ENCODE peak calls at places on chromosome 15, in nine cellular contexts. One of them, this sample, is unnamed.

GRCh38 chr15:84716036-84716732 is at the start of gene SEC11A:
- DNase-seq in HFF-Myc: peak; percentile 71
- DNase-seq in AG04450: peak; percentile 77
- DNase-seq in stomach: peak; percentile 97
- DNase-seq in left ventricle myocardium inferior: peak; percentile 95
- DNase-seq in Caco-2: peak; percentile 97
- DNase-seq in tibial artery: peak; percentile 96
- DNase-seq in fibroblast of pulmonary artery: peak; percentile 95
- DNase-seq in cardiac fibroblast: peak; percentile 95
- DNase-seq in this sample: no peak

GRCh38 chr15:88987951-88988671 is 74.9 kb upstream of the MFGE8 start:
- DNase-seq in HFF-Myc: no peak
- DNase-seq in AG04450: peak; percentile 32
- DNase-seq in stomach: no peak
- DNase-seq in left ventricle myocardium inferior: no peak
- DNase-seq in Caco-2: no peak
- DNase-seq in tibial artery: no peak
- DNase-seq in fibroblast of pulmonary artery: no peak
- DNase-seq in cardiac fibroblast: no peak
- DNase-seq in this sample: no peak

GRCh38 chr15:62847900-62848489 is 194.6 kb upstream of the TPM1 start:
- DNase-seq in HFF-Myc: no peak
- DNase-seq in AG04450: no peak
- DNase-seq in stomach: peak; percentile 65
- DNase-seq in left ventricle myocardium inferior: peak; percentile 71
- DNase-seq in Caco-2: peak; percentile 57
- DNase-seq in tibial artery: peak; percentile 74
- DNase-seq in fibroblast of pulmonary artery: peak; percentile 62
- DNase-seq in cardiac fibroblast: peak; percentile 50
- DNase-seq in this sample: no peak

GRCh38 chr15:87365221-87365620 is 891.3 kb downstream of the NTRK3 start:
- DNase-seq in HFF-Myc: no peak
- DNase-seq in AG04450: peak; percentile 42
- DNase-seq in stomach: no peak
- DNase-seq in left ventricle myocardium inferior: no peak
- DNase-seq in Caco-2: no peak
- DNase-seq in tibial artery: no peak
- DNase-seq in fibroblast of pulmonary artery: peak; percentile 76
- DNase-seq in cardiac fibroblast: peak; percentile 74
- DNase-seq in this sample: peak; percentile 31

GRCh38 chr15:35256141-35256540 is 171.0 kb upstream of the NANOGP8 start:
- DNase-seq in HFF-Myc: no peak
- DNase-seq in AG04450: no peak
- DNase-seq in stomach: no peak
- DNase-seq in left ventricle myocardium inferior: no peak
- DNase-seq in Caco-2: no peak
- DNase-seq in tibial artery: no peak
- DNase-seq in fibroblast of pulmonary artery: no peak
- DNase-seq in cardiac fibroblast: no peak
- DNase-seq in this sample: no peak

GRCh38 chr15:65184305-65184943 is 718 bp downstream of the CLPX start:
- DNase-seq in HFF-Myc: no peak
- DNase-seq in AG04450: no peak
- DNase-seq in stomach: peak; percentile 58
- DNase-seq in left ventricle myocardium inferior: peak; percentile 57
- DNase-seq in Caco-2: peak; percentile 65
- DNase-seq in tibial artery: peak; percentile 63
- DNase-seq in fibroblast of pulmonary artery: peak; percentile 58
- DNase-seq in cardiac fibroblast: peak; percentile 54
- DNase-seq in this sample: no peak

GRCh38 chr15:69482686-69483256 is 30.2 kb downstream of the RPLP1 start:
- DNase-seq in HFF-Myc: no peak
- DNase-seq in AG04450: no peak
- DNase-seq in stomach: peak; percentile 61
- DNase-seq in left ventricle myocardium inferior: no peak
- DNase-seq in Caco-2: no peak
- DNase-seq in tibial artery: no peak
- DNase-seq in fibroblast of pulmonary artery: no peak
- DNase-seq in cardiac fibroblast: no peak
- DNase-seq in this sample: no peak

GRCh38 chr15:83061680-83062079 is 5.4 kb downstream of the BTBD1 start:
- DNase-seq in HFF-Myc: no peak
- DNase-seq in AG04450: no peak
- DNase-seq in stomach: no peak
- DNase-seq in left ventricle myocardium inferior: no peak
- DNase-seq in Caco-2: peak; percentile 6
- DNase-seq in tibial artery: no peak
- DNase-seq in fibroblast of pulmonary artery: no peak
- DNase-seq in cardiac fibroblast: peak; percentile 21
- DNase-seq in this sample: peak; percentile 34

GRCh38 chr15:101542306-101543025 is 53.0 kb upstream of the PCSK6 start:
- DNase-seq in HFF-Myc: no peak
- DNase-seq in AG04450: no peak
- DNase-seq in stomach: no peak
- DNase-seq in left ventricle myocardium inferior: no peak
- DNase-seq in Caco-2: no peak
- DNase-seq in tibial artery: peak; percentile 40
- DNase-seq in fibroblast of pulmonary artery: no peak
- DNase-seq in cardiac fibroblast: no peak
- DNase-seq in this sample: no peak

DNA sequence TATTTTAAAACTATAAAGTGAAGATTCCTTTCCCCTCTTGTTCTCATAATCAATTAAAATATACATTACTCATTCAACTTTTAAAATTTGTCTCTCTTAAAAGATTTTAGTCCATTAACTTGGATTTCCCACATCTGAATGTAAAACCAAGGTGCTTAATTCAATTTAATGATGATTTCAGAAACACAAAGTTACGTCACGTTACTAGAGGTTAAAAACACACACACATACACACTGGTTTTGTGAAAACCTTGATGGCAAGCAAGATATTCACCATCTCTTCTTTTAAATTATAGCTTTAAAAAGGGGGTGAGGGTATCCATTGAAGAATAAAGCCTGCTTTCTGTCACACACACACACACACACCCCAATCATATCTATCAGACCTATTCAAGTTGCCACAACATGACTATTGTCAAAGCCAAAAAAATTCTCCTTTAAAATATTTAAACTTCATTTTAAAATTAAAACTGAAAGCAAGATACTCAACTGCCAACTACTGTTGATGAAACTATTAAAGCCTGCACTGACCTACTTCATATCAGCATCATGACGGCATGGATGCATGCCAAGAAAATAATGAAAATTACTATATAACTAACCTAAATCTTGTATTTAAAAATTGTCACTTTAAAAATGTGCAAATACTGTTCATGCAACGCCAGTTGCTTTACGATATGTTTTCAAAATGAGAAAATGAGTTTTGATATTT is 2.1 kb downstream of the RFX7 start:
- DNase-seq in HFF-Myc: no peak
- DNase-seq in AG04450: no peak
- DNase-seq in stomach: no peak
- DNase-seq in left ventricle myocardium inferior: no peak
- DNase-seq in Caco-2: no peak
- DNase-seq in tibial artery: no peak
- DNase-seq in fibroblast of pulmonary artery: peak; percentile 16
- DNase-seq in cardiac fibroblast: peak; percentile 25
- DNase-seq in this sample: no peak
- H3K4me3 ChIP-seq in HFF-Myc: peak overlapping the region; percentile 71
- H3K4me3 ChIP-seq in AG04450: peak overlapping the region; percentile 75
- H3K4me3 ChIP-seq in stomach: peak overlapping the region; percentile 95
- H3K4me3 ChIP-seq in left ventricle myocardium inferior: peak overlapping the region; percentile 83
- H3K4me3 ChIP-seq in Caco-2: no peak overlapping the region
- H3K4me3 ChIP-seq in tibial artery: peak overlapping the region; percentile 92
- H3K4me3 ChIP-seq in fibroblast of pulmonary artery: peak overlapping the region; percentile 78
- H3K4me3 ChIP-seq in cardiac fibroblast: peak overlapping the region; percentile 70
- H3K4me3 ChIP-seq in this sample: peak overlapping the region; percentile 72

GRCh38 chr15:44711089-44711355 is at the start of gene PATL2:
- DNase-seq in HFF-Myc: no peak
- DNase-seq in AG04450: no peak
- DNase-seq in stomach: no peak
- DNase-seq in left ventricle myocardium inferior: no peak
- DNase-seq in Caco-2: no peak
- DNase-seq in tibial artery: no peak
- DNase-seq in fibroblast of pulmonary artery: no peak
- DNase-seq in cardiac fibroblast: no peak
- DNase-seq in this sample: no peak
- TF ChIP-seq CTCF in HFF-Myc: no peak
- TF ChIP-seq CTCF in AG04450: no peak
- TF ChIP-seq CTCF in stomach: no peak
- TF ChIP-seq CTCF in left ventricle myocardium inferior: no peak
- TF ChIP-seq CTCF in Caco-2: no peak
- TF ChIP-seq CTCF in tibial artery: no peak
- TF ChIP-seq CTCF in fibroblast of pulmonary artery: no peak
- TF ChIP-seq CTCF in cardiac fibroblast: no peak
- TF ChIP-seq CTCF in this sample: no peak

DNA sequence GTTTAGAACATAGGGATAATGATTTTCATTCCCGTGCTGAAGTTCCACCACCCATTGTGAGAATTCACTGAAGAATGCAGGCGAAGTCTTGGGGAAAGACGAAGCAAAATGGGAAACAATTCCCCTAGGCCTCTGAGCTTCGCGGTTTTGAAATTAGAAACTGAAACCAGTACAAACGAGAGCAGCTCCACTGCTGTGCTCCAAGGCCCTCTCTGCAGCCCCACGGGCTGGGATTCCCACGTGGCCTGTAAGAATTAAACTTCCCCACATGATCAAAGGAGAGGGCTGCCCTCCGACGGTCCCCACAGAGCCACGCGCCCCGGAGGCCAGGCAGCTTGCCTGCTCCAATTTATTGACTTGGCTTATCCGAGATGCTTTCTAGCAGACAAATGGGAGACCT is 143.9 kb downstream of the GREM1 start:
- DNase-seq in HFF-Myc: no peak
- DNase-seq in AG04450: no peak
- DNase-seq in stomach: no peak
- DNase-seq in left ventricle myocardium inferior: no peak
- DNase-seq in Caco-2: no peak
- DNase-seq in tibial artery: no peak
- DNase-seq in fibroblast of pulmonary artery: no peak
- DNase-seq in cardiac fibroblast: peak; percentile 59
- DNase-seq in this sample: peak; percentile 70
- H3K4me3 ChIP-seq in HFF-Myc: peak overlapping the region; percentile 14
- H3K4me3 ChIP-seq in AG04450: no peak overlapping the region
- H3K4me3 ChIP-seq in stomach: peak overlapping the region; percentile 17
- H3K4me3 ChIP-seq in left ventricle myocardium inferior: peak overlapping the region; percentile 44
- H3K4me3 ChIP-seq in Caco-2: no peak overlapping the region
- H3K4me3 ChIP-seq in tibial artery: peak overlapping the region; percentile 30
- H3K4me3 ChIP-seq in fibroblast of pulmonary artery: no peak overlapping the region
- H3K4me3 ChIP-seq in cardiac fibroblast: no peak overlapping the region
- H3K4me3 ChIP-seq in this sample: peak overlapping the region; percentile 7

GRCh38 chr15:75727851-75728715 is 15.4 kb upstream of the CSPG4 start:
- DNase-seq in HFF-Myc: no peak
- DNase-seq in AG04450: no peak
- DNase-seq in stomach: peak; percentile 71
- DNase-seq in left ventricle myocardium inferior: peak; percentile 49
- DNase-seq in Caco-2: peak; percentile 65
- DNase-seq in tibial artery: peak; percentile 43
- DNase-seq in fibroblast of pulmonary artery: peak; percentile 40
- DNase-seq in cardiac fibroblast: peak; percentile 42
- DNase-seq in this sample: no peak
- TF ChIP-seq CTCF in HFF-Myc: peak; percentile 61
- TF ChIP-seq CTCF in AG04450: peak; percentile 55
- TF ChIP-seq CTCF in stomach: peak; percentile 43
- TF ChIP-seq CTCF in left ventricle myocardium inferior: peak; percentile 65
- TF ChIP-seq CTCF in Caco-2: peak; percentile 35
- TF ChIP-seq CTCF in tibial artery: peak; percentile 53
- TF ChIP-seq CTCF in fibroblast of pulmonary artery: peak; percentile 50
- TF ChIP-seq CTCF in cardiac fibroblast: peak; percentile 55
- TF ChIP-seq CTCF in this sample: peak; percentile 71

GRCh38 chr15:73633111-73633990 is at the start of gene NPTN:
- DNase-seq in HFF-Myc: peak; percentile 86
- DNase-seq in AG04450: peak; percentile 93
- DNase-seq in stomach: peak; percentile 99
- DNase-seq in left ventricle myocardium inferior: peak; percentile 99
- DNase-seq in Caco-2: peak; percentile 99
- DNase-seq in tibial artery: peak; percentile 96
- DNase-seq in fibroblast of pulmonary artery: peak; percentile 98
- DNase-seq in cardiac fibroblast: peak; percentile 99
- DNase-seq in this sample: peak; percentile 81

GRCh38 chr15:73631915-73632669 is 1.1 kb downstream of the NPTN start:
- DNase-seq in HFF-Myc: no peak
- DNase-seq in AG04450: no peak
- DNase-seq in stomach: no peak
- DNase-seq in left ventricle myocardium inferior: no peak
- DNase-seq in Caco-2: peak; percentile 8
- DNase-seq in tibial artery: peak; percentile 73
- DNase-seq in fibroblast of pulmonary artery: peak; percentile 75
- DNase-seq in cardiac fibroblast: peak; percentile 78
- DNase-seq in this sample: no peak

GRCh38 chr15:73630796-73631471 is 2.3 kb downstream of the NPTN start:
- DNase-seq in HFF-Myc: no peak
- DNase-seq in AG04450: no peak
- DNase-seq in stomach: no peak
- DNase-seq in left ventricle myocardium inferior: no peak
- DNase-seq in Caco-2: no peak
- DNase-seq in tibial artery: no peak
- DNase-seq in fibroblast of pulmonary artery: no peak
- DNase-seq in cardiac fibroblast: no peak
- DNase-seq in this sample: no peak

GRCh38 chr15:73632670-73633058 is 525 bp downstream of the NPTN start:
- DNase-seq in HFF-Myc: no peak
- DNase-seq in AG04450: no peak
- DNase-seq in stomach: peak; percentile 26
- DNase-seq in left ventricle myocardium inferior: peak; percentile 31
- DNase-seq in Caco-2: peak; percentile 7
- DNase-seq in tibial artery: peak; percentile 24
- DNase-seq in fibroblast of pulmonary artery: no peak
- DNase-seq in cardiac fibroblast: no peak
- DNase-seq in this sample: no peak

DNA sequence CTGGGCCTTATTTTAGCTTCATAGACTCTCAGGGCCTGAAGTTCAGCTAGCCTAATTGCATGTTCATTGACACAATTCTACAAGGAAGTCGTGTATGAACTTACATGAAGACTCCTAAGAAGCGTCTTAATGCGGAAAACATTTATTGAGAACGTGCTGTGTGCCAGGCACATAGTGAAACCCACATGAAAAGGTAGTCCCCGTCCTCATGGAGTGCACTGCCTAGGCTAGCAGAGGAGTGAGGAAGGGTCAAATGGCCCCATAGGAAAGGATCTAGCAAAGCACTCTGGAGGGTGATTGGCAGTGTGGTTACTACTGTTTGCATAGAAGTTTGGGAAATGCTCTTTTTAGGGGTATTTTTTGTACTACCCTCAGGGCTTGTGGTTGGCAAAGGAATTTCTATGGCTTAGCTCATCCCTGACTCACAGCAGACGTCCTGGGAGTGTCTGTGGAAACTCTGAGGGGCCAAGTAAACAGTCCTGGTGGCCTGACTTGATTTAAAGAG is 854 bp upstream of the NPTN start:
- DNase-seq in HFF-Myc: peak; percentile 87
- DNase-seq in AG04450: peak; percentile 85
- DNase-seq in stomach: no peak
- DNase-seq in left ventricle myocardium inferior: no peak
- DNase-seq in Caco-2: peak; percentile 15
- DNase-seq in tibial artery: no peak
- DNase-seq in fibroblast of pulmonary artery: peak; percentile 89
- DNase-seq in cardiac fibroblast: peak; percentile 85
- DNase-seq in this sample: peak; percentile 81
- H3K4me3 ChIP-seq in HFF-Myc: peak overlapping the region; percentile 87
- H3K4me3 ChIP-seq in AG04450: peak overlapping the region; percentile 58
- H3K4me3 ChIP-seq in stomach: peak overlapping the region; percentile 94
- H3K4me3 ChIP-seq in left ventricle myocardium inferior: peak overlapping the region; percentile 96
- H3K4me3 ChIP-seq in Caco-2: peak overlapping the region; percentile 31
- H3K4me3 ChIP-seq in tibial artery: peak overlapping the region; percentile 98
- H3K4me3 ChIP-seq in fibroblast of pulmonary artery: peak overlapping the region; percentile 49
- H3K4me3 ChIP-seq in cardiac fibroblast: peak overlapping the region; percentile 39
- H3K4me3 ChIP-seq in this sample: peak overlapping the region; percentile 52

This sample was measured in AG04449.